ENCODE peak calls at places on chromosome 10, in nine cellular contexts. O is mesendoderm; A is spleen; I is thoracic aorta; S is SW 1271; U is WTC11; X is hippocampal formation; D is activated effector memory CD4-positive, alpha-beta T cell treated with anti-CD3 and anti-CD28 coated beads, Interleukin-2, amount 50 U/mL, for 16 hours; M is neural progenitor cell. P is an unnamed sample.

GRCh38 chr10:92848037-92848440 is 281 bp upstream of the EXOC6 start:
- DNase-seq in D (no peak), O (no peak), I (no peak), U (no peak), X (no peak), A (no peak), M (no peak), S (no peak), P (no peak)

GRCh38 chr10:11020026-11020820 is 2.6 kb downstream of the CELF2 start:
- DNase-seq in D (no peak), I (no peak), M (no peak), X (no peak), O (no peak), A (no peak), U (no peak), S (no peak), P (no peak)

GRCh38 chr10:63633677-63634487 is 112.7 kb downstream of the REEP3 start:
- DNase-seq in O (peak; percentile 74), I (no peak), D (no peak), X (peak; percentile 1), S (peak; percentile 63), A (no peak), U (no peak), M (peak; percentile 28), P (no peak)

GRCh38 chr10:111004016-111004415 is 72.8 kb upstream of the ADRA2A start:
- DNase-seq in A (no peak), I (no peak), S (no peak), D (no peak), U (no peak), O (no peak), X (no peak), M (no peak), P (no peak)

GRCh38 chr10:126469692-126470091 is 81.4 kb upstream of the ADAM12 start:
- DNase-seq in D (no peak), X (no peak), M (no peak), I (no peak), S (no peak), O (no peak), A (no peak), U (no peak), P (no peak)

GRCh38 chr10:10038358-10038757 is 979.3 kb upstream of the CELF2 start:
- DNase-seq in U (no peak), O (no peak), D (no peak), S (no peak), M (no peak), A (no peak), I (no peak), X (no peak), P (no peak)

GRCh38 chr10:13536674-13537366 is 8.0 kb upstream of the BEND7 start:
- DNase-seq in X (no peak), I (no peak), U (peak; percentile 83), D (no peak), A (peak; percentile 80), M (peak; percentile 90), S (peak; percentile 34), O (peak; percentile 90), P (no peak)

GRCh38 chr10:12401466-12401865 is 52.1 kb downstream of the CAMK1D start:
- DNase-seq in A (peak; percentile 34), U (no peak), M (no peak), O (no peak), I (no peak), X (no peak), D (no peak), S (no peak), P (peak; percentile 47)

GRCh38 chr10:24440817-24441790 is 232.2 kb downstream of the KIAA1217 start:
- DNase-seq in D (no peak), X (no peak), S (no peak), O (peak; percentile 56), U (no peak), A (no peak), I (no peak), M (no peak), P (no peak)

GRCh38 chr10:126049741-126050140 is 153.4 kb downstream of the FANK1 start:
- DNase-seq in I (no peak), A (no peak), O (peak; percentile 48), M (no peak), X (no peak), U (no peak), S (no peak), D (no peak), P (no peak)

GRCh38 chr10:11687357-11687771 is 54.8 kb upstream of the ECHDC3 start:
- DNase-seq in U (no peak), O (peak; percentile 84), X (no peak), S (no peak), D (no peak), A (no peak), I (no peak), M (no peak), P (no peak)

GRCh38 chr10:11243425-11244222 is 226.0 kb downstream of the CELF2 start:
- DNase-seq in D (no peak), A (no peak), X (no peak), U (no peak), M (no peak), S (no peak), O (no peak), I (no peak), P (no peak)

GRCh38 chr10:6393168-6393567 is 186.9 kb downstream of the PRKCQ start:
- DNase-seq in X (no peak), O (no peak), A (no peak), S (no peak), D (no peak), U (no peak), I (no peak), M (no peak), P (no peak)

GRCh38 chr10:128186959-128187787 is 61.0 kb upstream of the MKI67 start:
- DNase-seq in D (peak; percentile 69), O (no peak), S (no peak), U (no peak), M (no peak), A (no peak), I (no peak), X (peak; percentile 5), P (no peak)

GRCh38 chr10:88986549-88987242 is 3.9 kb upstream of the FAS start:
- DNase-seq in X (no peak), S (peak; percentile 25), M (peak; percentile 57), D (no peak), A (no peak), U (no peak), I (no peak), O (peak; percentile 29), P (no peak)

GRCh38 chr10:119509909-119510451 is 32.5 kb downstream of the RGS10 start:
- DNase-seq in U (no peak), S (no peak), O (no peak), M (no peak), I (no peak), D (no peak), X (no peak), A (peak; percentile 43), P (no peak)

GRCh38 chr10:60654813-60655464 is 123.3 kb upstream of the CDK1 start:
- DNase-seq in A (no peak), D (no peak), O (no peak), U (no peak), S (no peak), M (no peak), X (no peak), I (no peak), P (no peak)

GRCh38 chr10:127194598-127194997 is 1.8 kb downstream of the INSYN2A start:
- DNase-seq in S (no peak), I (no peak), M (no peak), X (no peak), D (no peak), A (no peak), O (no peak), U (no peak), P (no peak)

GRCh38 chr10:16520900-16521299 is 779 bp downstream of the C1QL3 start:
- DNase-seq in O (peak; percentile 59), A (peak; percentile 75), I (no peak), D (peak; percentile 73), S (no peak), X (no peak), M (peak; percentile 67), U (peak; percentile 66), P (no peak)

GRCh38 chr10:2173328-2173727 is 436.0 kb upstream of the ADARB2 start:
- DNase-seq in U (no peak), M (no peak), A (no peak), X (no peak), I (no peak), D (no peak), O (no peak), S (no peak), P (no peak)

GRCh38 chr10:71829171-71829570 is 21.9 kb downstream of the PSAP start:
- DNase-seq in I (no peak), M (no peak), D (no peak), O (no peak), X (no peak), A (peak; percentile 83), S (no peak), U (no peak), P (no peak)

GRCh38 chr10:89576696-89577095 is 41.3 kb upstream of the SLC16A12 start:
- DNase-seq in U (no peak), I (no peak), D (no peak), M (no peak), A (no peak), S (no peak), O (no peak), X (no peak), P (no peak)

GRCh38 chr10:86642499-86642898 is 11.8 kb upstream of the OPN4 start:
- DNase-seq in M (no peak), S (no peak), A (no peak), I (no peak), D (no peak), X (no peak), U (no peak), O (no peak), P (no peak)